ENCODE peak calls at places on chromosomes 6 and 20, in six cellular contexts. B, T, S, M, Y and A are unnamed samples.
A peak's percentile ranks its signal among the peaks of the same experiment; 100 is the strongest.

GRCh38 chr6:90347411-90347841 is 50.8 kb upstream of the BACH2 start:
- DNase-seq in B (no peak), T (no peak), S (no peak), M (no peak), Y (no peak), A (no peak)

GRCh38 chr6:118476554-118476953 is 71.5 kb upstream of the PLN start:
- DNase-seq in B (no peak), T (no peak), S (no peak), M (no peak), Y (no peak), A (no peak)

GRCh38 chr20:25637247-25637646 is 13.4 kb upstream of the NANP start:
- DNase-seq in B (no peak), T (no peak), S (no peak), M (no peak), Y (no peak), A (no peak)

GRCh38 chr20:20864346-20865096 is 152.1 kb upstream of the RALGAPA2 start:
- DNase-seq in B (no peak), T (no peak), S (no peak), M (no peak), Y (peak; percentile 76), A (no peak)

GRCh38 chr20:62357681-62358080 is 9.4 kb downstream of the LAMA5 start:
- DNase-seq in B (no peak), T (no peak), S (no peak), M (no peak), Y (no peak), A (no peak)

GRCh38 chr20:13868331-13868730 is 83.5 kb downstream of the NDUFAF5 start:
- DNase-seq in B (no peak), T (peak; percentile 18), S (no peak), M (no peak), Y (no peak), A (no peak)

GRCh38 chr20:48404598-48404997 is 423.2 kb downstream of the PREX1 start:
- DNase-seq in B (no peak), T (no peak), S (no peak), M (no peak), Y (peak; percentile 45), A (no peak)

GRCh38 chr6:7617954-7618764 is 28.2 kb downstream of the SNRNP48 start:
- DNase-seq in B (peak; percentile 83), T (peak; percentile 32), S (peak; percentile 96), M (no peak), Y (no peak), A (no peak)

GRCh38 chr20:42024653-42025052 is 406.5 kb upstream of the CHD6 start:
- DNase-seq in B (no peak), T (no peak), S (no peak), M (no peak), Y (no peak), A (no peak)

GRCh38 chr6:131758920-131759319 is 48.1 kb upstream of the CTAGE9 start:
- DNase-seq in B (no peak), T (no peak), S (no peak), M (no peak), Y (no peak), A (no peak)

GRCh38 chr6:30618270-30618787 is 689 bp downstream of the MRPS18B start:
- DNase-seq in B (no peak), T (no peak), S (no peak), M (no peak), Y (peak; percentile 25), A (no peak)

GRCh38 chr6:162177733-162178132 is 549.8 kb downstream of the PRKN start:
- DNase-seq in B (peak; percentile 62), T (no peak), S (no peak), M (no peak), Y (no peak), A (no peak)

GRCh38 chr20:3237958-3238615 is 903 bp downstream of the SLC4A11 start:
- DNase-seq in B (no peak), T (no peak), S (no peak), M (no peak), Y (no peak), A (no peak)

GRCh38 chr6:4316867-4317400 is 181.6 kb upstream of the ECI2 start:
- DNase-seq in B (peak; percentile 71), T (peak; percentile 90), S (no peak), M (no peak), Y (no peak), A (no peak)

GRCh38 chr20:37890108-37890507 is 12.8 kb upstream of the VSTM2L start:
- DNase-seq in B (no peak), T (no peak), S (no peak), M (no peak), Y (no peak), A (no peak)

GRCh38 chr20:36092424-36093024 is 62.0 kb upstream of the EPB41L1 start:
- DNase-seq in B (no peak), T (no peak), S (no peak), M (no peak), Y (no peak), A (no peak)

GRCh38 chr6:38753707-38754106 is 38.6 kb downstream of the DNAH8 start:
- DNase-seq in B (no peak), T (no peak), S (no peak), M (no peak), Y (no peak), A (no peak)

GRCh38 chr6:98716341-98716740 is 118.0 kb upstream of the POU3F2 start:
- DNase-seq in B (no peak), T (no peak), S (no peak), M (no peak), Y (peak; percentile 1), A (no peak)

GRCh38 chr20:25623225-25623735 is 534 bp downstream of the NANP start:
- DNase-seq in B (peak; percentile 70), T (peak; percentile 24), S (no peak), M (peak; percentile 78), Y (peak; percentile 64), A (no peak)

GRCh38 chr20:44690781-44691423 is 24.3 kb upstream of the CCN5 start:
- DNase-seq in B (no peak), T (no peak), S (no peak), M (no peak), Y (no peak), A (no peak)

GRCh38 chr20:44694159-44694558 is 21.0 kb upstream of the CCN5 start:
- DNase-seq in B (no peak), T (no peak), S (no peak), M (no peak), Y (no peak), A (no peak)

GRCh38 chr20:44691424-44692423 is 23.4 kb upstream of the CCN5 start:
- DNase-seq in B (no peak), T (no peak), S (no peak), M (peak; percentile 89), Y (no peak), A (no peak)

GRCh38 chr20:44693625-44694024 is 21.5 kb upstream of the CCN5 start:
- DNase-seq in B (no peak), T (no peak), S (no peak), M (no peak), Y (no peak), A (no peak)

GRCh38 chr20:44692932-44693476 is 22.2 kb upstream of the CCN5 start:
- DNase-seq in B (peak; percentile 92), T (peak; percentile 93), S (peak; percentile 50), M (peak; percentile 89), Y (peak; percentile 97), A (no peak)
- H3K27ac ChIP-seq in B (peak overlapping the region; percentile 81), T (peak overlapping the region; percentile 66), S (peak overlapping the region; percentile 83), M (peak overlapping the region; percentile 86), Y (no peak overlapping the region), A (peak overlapping the region; percentile 91)

GRCh38 chr20:46363874-46364669 is 42.3 kb downstream of the ELMO2 start:
- DNase-seq in B (peak; percentile 96), T (peak; percentile 91), S (peak; percentile 84), M (peak; percentile 92), Y (peak; percentile 96), A (peak; percentile 18)
- TF ChIP-seq POLR2A in B (peak; percentile 87), T (peak; percentile 94), S (peak; percentile 71), M (peak; percentile 83), Y (peak; percentile 93), A (no peak)

DNA sequence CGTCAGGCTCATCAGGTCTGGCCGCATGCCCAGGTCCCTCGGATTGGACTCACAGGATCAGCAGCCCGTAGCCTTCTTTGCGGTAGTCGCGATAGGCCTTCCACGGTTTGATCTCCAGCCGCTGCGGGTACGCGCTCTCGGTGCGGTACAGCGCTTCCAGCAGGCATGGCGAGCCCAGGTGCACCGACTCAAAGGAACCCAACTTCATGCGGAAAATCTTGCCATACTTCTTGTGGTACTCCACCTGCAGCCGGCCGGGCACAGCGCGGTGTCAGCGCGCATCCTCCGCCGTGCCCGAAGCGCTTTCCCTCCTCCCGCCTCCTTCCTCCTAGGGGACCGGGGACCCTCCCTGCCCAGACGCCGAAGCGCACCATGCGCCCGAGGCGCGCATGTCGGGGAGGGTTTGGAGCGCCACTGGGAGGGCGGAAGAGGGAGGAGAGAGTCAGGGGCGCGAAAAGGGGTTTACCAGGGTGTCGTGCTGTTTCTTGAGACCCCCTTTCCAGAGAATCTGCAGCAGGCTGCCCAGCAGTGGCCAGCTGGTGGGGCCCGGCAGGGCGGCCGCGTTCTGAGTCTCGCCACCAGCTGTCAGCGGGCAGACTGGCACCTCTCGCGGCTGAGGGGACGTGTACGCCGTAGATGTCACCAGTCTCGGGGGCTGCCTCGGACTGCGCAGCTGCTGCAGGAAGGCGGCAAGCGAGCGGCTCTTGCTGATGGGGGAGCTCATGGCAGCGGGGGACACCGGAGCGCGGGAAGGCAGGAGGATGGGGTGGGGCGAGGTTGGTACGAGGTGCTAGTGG is 732 bp downstream of the CYP24A1 start:
- DNase-seq in B (no peak), T (no peak), S (no peak), M (no peak), Y (no peak), A (no peak)
- TF ChIP-seq CTCF in B (no peak), T (no peak), S (no peak), M (no peak), Y (peak; percentile 3), A (no peak)

GRCh38 chr6:14881399-14881798 is 364.5 kb upstream of the JARID2 start:
- DNase-seq in B (no peak), T (peak; percentile 87), S (no peak), M (no peak), Y (no peak), A (no peak)

GRCh38 chr6:14880717-14881116 is 365.2 kb upstream of the JARID2 start:
- DNase-seq in B (no peak), T (no peak), S (no peak), M (no peak), Y (no peak), A (no peak)

GRCh38 chr6:14883921-14884320 is 361.9 kb upstream of the JARID2 start:
- DNase-seq in B (no peak), T (peak; percentile 64), S (no peak), M (no peak), Y (no peak), A (no peak)

GRCh38 chr6:14880052-14880451 is 365.8 kb upstream of the JARID2 start:
- DNase-seq in B (no peak), T (no peak), S (no peak), M (no peak), Y (no peak), A (no peak)

GRCh38 chr6:14882394-14883073 is 363.3 kb upstream of the JARID2 start:
- DNase-seq in B (no peak), T (peak; percentile 46), S (no peak), M (no peak), Y (no peak), A (no peak)
- H3K27ac ChIP-seq in B (no peak overlapping the region), T (peak overlapping the region; percentile 7), S (no peak overlapping the region), M (no peak overlapping the region), Y (no peak overlapping the region), A (no peak overlapping the region)